ENCODE peak calls at places on chromosomes 6 and 20, in five cellular contexts. One of them, this sample, is unnamed.

GRCh38 chr6:109308018-109308492 is 74.2 kb downstream of the CD164 start:
- DNase-seq in PC-3: peak
- DNase-seq in psoas muscle: peak
- DNase-seq in nephron progenitor cell: no peak
- DNase-seq in endodermal cell: no peak
- DNase-seq in this sample: no peak

GRCh38 chr20:31693987-31694661 is 28.5 kb downstream of the BCL2L1 start:
- DNase-seq in endodermal cell: peak
- DNase-seq in nephron progenitor cell: no peak
- DNase-seq in psoas muscle: no peak
- DNase-seq in PC-3: peak
- DNase-seq in this sample: no peak

GRCh38 chr6:149271348-149272340 is 45.9 kb upstream of the TAB2 start:
- DNase-seq in endodermal cell: no peak
- DNase-seq in nephron progenitor cell: no peak
- DNase-seq in PC-3: no peak
- DNase-seq in psoas muscle: no peak
- DNase-seq in this sample: no peak

GRCh38 chr6:30888472-30889137 is 4.3 kb downstream of the DDR1 start:
- DNase-seq in psoas muscle: no peak
- DNase-seq in endodermal cell: no peak
- DNase-seq in PC-3: peak
- DNase-seq in nephron progenitor cell: no peak
- DNase-seq in this sample: no peak

GRCh38 chr6:144931172-144932035 is 646.3 kb downstream of the UTRN start:
- DNase-seq in endodermal cell: peak
- DNase-seq in nephron progenitor cell: peak
- DNase-seq in PC-3: peak
- DNase-seq in psoas muscle: no peak
- DNase-seq in this sample: no peak

GRCh38 chr6:141403103-141403502 is 729.6 kb upstream of the GJE1 start:
- DNase-seq in endodermal cell: no peak
- DNase-seq in nephron progenitor cell: no peak
- DNase-seq in psoas muscle: no peak
- DNase-seq in PC-3: no peak
- DNase-seq in this sample: no peak

GRCh38 chr6:24064106-24064505 is 61.9 kb upstream of the NRSN1 start:
- DNase-seq in psoas muscle: no peak
- DNase-seq in nephron progenitor cell: peak
- DNase-seq in endodermal cell: peak
- DNase-seq in PC-3: peak
- DNase-seq in this sample: peak

GRCh38 chr6:43283905-43284304 is 14.2 kb upstream of the SLC22A7 start:
- DNase-seq in psoas muscle: no peak
- DNase-seq in nephron progenitor cell: no peak
- DNase-seq in PC-3: peak
- DNase-seq in endodermal cell: no peak
- DNase-seq in this sample: no peak

GRCh38 chr20:22070546-22070945 is 365.1 kb downstream of the PAX1 start:
- DNase-seq in psoas muscle: peak
- DNase-seq in PC-3: no peak
- DNase-seq in nephron progenitor cell: no peak
- DNase-seq in endodermal cell: no peak
- DNase-seq in this sample: no peak

GRCh38 chr20:59350330-59351147 is 50.1 kb downstream of the EDN3 start:
- DNase-seq in endodermal cell: no peak
- DNase-seq in PC-3: no peak
- DNase-seq in nephron progenitor cell: no peak
- DNase-seq in psoas muscle: no peak
- DNase-seq in this sample: no peak

GRCh38 chr6:52362443-52363221 is 681 bp downstream of the PAQR8 start:
- DNase-seq in endodermal cell: peak
- DNase-seq in psoas muscle: peak
- DNase-seq in nephron progenitor cell: peak
- DNase-seq in PC-3: no peak
- DNase-seq in this sample: peak
- TF ChIP-seq CTCF in endodermal cell: no peak
- TF ChIP-seq CTCF in psoas muscle: no peak
- TF ChIP-seq CTCF in nephron progenitor cell: no peak
- TF ChIP-seq CTCF in PC-3: peak
- TF ChIP-seq CTCF in this sample: no peak

GRCh38 chr20:48788486-48789072 is 39.2 kb downstream of the PREX1 start:
- DNase-seq in PC-3: no peak
- DNase-seq in psoas muscle: no peak
- DNase-seq in endodermal cell: no peak
- DNase-seq in nephron progenitor cell: no peak
- DNase-seq in this sample: no peak

GRCh38 chr20:48789781-48790544 is 37.8 kb downstream of the PREX1 start:
- DNase-seq in psoas muscle: no peak
- DNase-seq in PC-3: no peak
- DNase-seq in endodermal cell: no peak
- DNase-seq in nephron progenitor cell: no peak
- DNase-seq in this sample: no peak

GRCh38 chr20:48791666-48792071 is 36.1 kb downstream of the PREX1 start:
- DNase-seq in PC-3: peak
- DNase-seq in endodermal cell: no peak
- DNase-seq in psoas muscle: no peak
- DNase-seq in nephron progenitor cell: no peak
- DNase-seq in this sample: no peak

GRCh38 chr20:48789185-48789668 is 38.6 kb downstream of the PREX1 start:
- DNase-seq in psoas muscle: no peak
- DNase-seq in PC-3: no peak
- DNase-seq in nephron progenitor cell: no peak
- DNase-seq in endodermal cell: no peak
- DNase-seq in this sample: no peak

DNA sequence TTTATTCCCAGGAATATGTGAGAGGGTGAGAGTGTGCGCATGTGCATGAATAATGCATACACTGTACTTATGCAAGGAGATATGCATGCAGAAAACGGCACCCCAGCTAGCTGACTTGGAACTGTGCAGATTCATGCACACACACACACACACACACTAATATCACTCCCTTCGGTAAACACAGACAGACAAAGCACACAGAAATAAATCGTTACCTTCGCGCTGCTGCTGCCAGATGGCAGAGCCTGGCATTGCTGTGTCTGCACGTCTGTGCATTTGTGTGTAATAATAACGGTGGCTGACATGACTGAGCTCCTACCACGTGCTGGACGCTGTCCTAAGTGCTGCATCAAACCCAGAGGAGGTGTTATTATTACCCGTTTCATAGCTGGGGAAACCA is 36.8 kb downstream of the PREX1 start:
- DNase-seq in nephron progenitor cell: no peak
- DNase-seq in psoas muscle: no peak
- DNase-seq in PC-3: peak
- DNase-seq in endodermal cell: no peak
- DNase-seq in this sample: no peak
- TF ChIP-seq CTCF in nephron progenitor cell: no peak
- TF ChIP-seq CTCF in psoas muscle: no peak
- TF ChIP-seq CTCF in PC-3: no peak
- TF ChIP-seq CTCF in endodermal cell: no peak
- TF ChIP-seq CTCF in this sample: no peak

GRCh38 chr6:146775227-146775626 is 176.5 kb downstream of the ADGB start:
- DNase-seq in endodermal cell: no peak
- DNase-seq in PC-3: peak
- DNase-seq in psoas muscle: no peak
- DNase-seq in nephron progenitor cell: no peak
- DNase-seq in this sample: no peak
- TF ChIP-seq CTCF in endodermal cell: peak
- TF ChIP-seq CTCF in PC-3: peak
- TF ChIP-seq CTCF in psoas muscle: no peak
- TF ChIP-seq CTCF in nephron progenitor cell: no peak
- TF ChIP-seq CTCF in this sample: no peak

DNA sequence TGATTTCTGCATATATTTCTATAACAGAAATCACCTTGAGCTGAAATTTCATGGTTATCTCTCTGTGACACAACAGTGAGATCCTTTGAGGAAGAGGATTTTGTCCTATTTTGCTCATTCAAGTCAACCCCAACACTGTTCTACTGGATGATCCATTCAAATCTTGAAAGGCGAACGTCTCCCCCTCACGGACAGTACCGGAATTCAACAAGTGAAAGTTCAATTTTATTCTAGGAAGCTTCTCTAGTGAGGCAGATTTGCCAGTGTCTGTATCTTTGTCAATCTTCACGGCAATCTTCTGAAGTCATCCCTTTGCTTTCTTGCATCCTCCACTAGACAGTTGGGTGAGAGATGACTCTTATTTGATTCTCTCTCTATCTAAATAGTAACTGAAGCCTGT is 91.7 kb upstream of the PDE7B start:
- DNase-seq in endodermal cell: no peak
- DNase-seq in PC-3: peak
- DNase-seq in psoas muscle: no peak
- DNase-seq in nephron progenitor cell: no peak
- DNase-seq in this sample: no peak
- TF ChIP-seq CTCF in endodermal cell: peak
- TF ChIP-seq CTCF in PC-3: peak
- TF ChIP-seq CTCF in psoas muscle: no peak
- TF ChIP-seq CTCF in nephron progenitor cell: no peak
- TF ChIP-seq CTCF in this sample: no peak

GRCh38 chr6:168817558-168818159 is 376.7 kb downstream of the SMOC2 start:
- DNase-seq in nephron progenitor cell: no peak
- DNase-seq in psoas muscle: no peak
- DNase-seq in endodermal cell: no peak
- DNase-seq in PC-3: no peak
- DNase-seq in this sample: no peak

GRCh38 chr6:168819546-168819945 is 378.6 kb downstream of the SMOC2 start:
- DNase-seq in PC-3: no peak
- DNase-seq in endodermal cell: no peak
- DNase-seq in nephron progenitor cell: no peak
- DNase-seq in psoas muscle: no peak
- DNase-seq in this sample: no peak

GRCh38 chr6:168815229-168815628 is 374.2 kb downstream of the SMOC2 start:
- DNase-seq in psoas muscle: no peak
- DNase-seq in nephron progenitor cell: no peak
- DNase-seq in PC-3: no peak
- DNase-seq in endodermal cell: peak
- DNase-seq in this sample: no peak
- TF ChIP-seq CTCF in psoas muscle: peak
- TF ChIP-seq CTCF in nephron progenitor cell: peak
- TF ChIP-seq CTCF in PC-3: peak
- TF ChIP-seq CTCF in endodermal cell: peak
- TF ChIP-seq CTCF in this sample: peak

DNA sequence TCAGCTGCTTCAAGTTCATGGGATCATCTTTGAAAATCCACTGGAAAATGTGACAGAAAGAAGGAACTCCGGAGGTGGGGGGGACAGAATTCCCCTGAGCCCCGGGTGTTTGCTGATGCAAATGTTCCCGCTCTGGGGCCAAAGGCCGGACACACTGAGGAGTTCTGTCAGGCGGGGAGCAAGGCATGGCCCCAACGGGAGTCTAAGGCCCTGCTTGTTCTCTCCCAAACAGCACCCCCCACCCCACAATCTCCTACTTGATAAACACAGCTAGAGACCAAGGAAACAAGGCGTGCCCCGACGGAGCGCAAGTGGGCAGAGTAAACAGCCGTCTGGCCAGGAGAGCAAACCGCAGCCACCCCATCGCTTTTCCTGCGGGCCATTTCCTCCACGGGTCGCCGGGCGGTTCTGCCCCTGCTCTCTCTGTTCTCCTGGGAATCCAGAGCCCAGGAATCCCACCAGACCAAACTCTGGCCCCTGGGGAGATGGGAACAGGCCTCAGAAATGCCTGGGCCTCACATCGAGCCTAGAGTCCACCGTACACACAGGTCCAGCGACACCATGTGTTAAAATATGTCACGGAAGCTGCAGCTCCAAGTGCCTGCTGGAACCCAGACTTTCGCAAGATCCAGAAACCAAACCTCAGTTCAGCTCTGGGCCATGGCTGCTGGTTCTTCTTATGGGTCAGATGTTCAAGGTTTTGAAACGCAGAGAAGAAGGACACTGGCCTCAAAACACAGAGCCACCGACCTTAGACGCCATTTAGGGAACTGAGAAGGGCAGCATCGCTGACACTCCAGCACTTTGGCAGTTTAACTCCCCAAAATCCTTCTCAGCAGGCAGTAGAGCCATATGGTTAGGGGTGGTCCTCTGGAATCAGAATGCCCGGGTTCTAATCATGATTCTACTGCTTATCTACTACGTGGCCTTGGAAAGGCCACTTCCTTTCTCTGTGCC is 104.2 kb downstream of the PREX1 start:
- DNase-seq in PC-3: no peak
- DNase-seq in nephron progenitor cell: peak
- DNase-seq in psoas muscle: peak
- DNase-seq in endodermal cell: no peak
- DNase-seq in this sample: no peak
- TF ChIP-seq CTCF in PC-3: no peak
- TF ChIP-seq CTCF in nephron progenitor cell: no peak
- TF ChIP-seq CTCF in psoas muscle: no peak
- TF ChIP-seq CTCF in endodermal cell: no peak
- TF ChIP-seq CTCF in this sample: no peak

This sample was measured in progenitor cell of endocrine pancreas.